ENCODE peak calls at places on chromosome 4, in seven cellular contexts. W, E, F, N, A, K and U are unnamed samples.

GRCh38 chr4:188986271-188986689 is 847.0 kb downstream of the TRIML1 start:
- DNase-seq in W (no peak), E (peak; percentile 64), F (no peak), N (no peak), A (peak; percentile 91), K (peak; percentile 83), U (no peak)

GRCh38 chr4:142091085-142091513 is 454.7 kb downstream of the IL15 start:
- DNase-seq in W (no peak), E (peak; percentile 39), F (no peak), N (no peak), A (peak; percentile 77), K (peak; percentile 96), U (peak; percentile 3)

GRCh38 chr4:56307423-56307822 is 79.9 kb downstream of the AASDH start:
- DNase-seq in W (no peak), E (no peak), F (no peak), N (no peak), A (peak; percentile 46), K (no peak), U (no peak)

GRCh38 chr4:16608123-16608522 is 290.3 kb downstream of the LDB2 start:
- DNase-seq in W (no peak), E (no peak), F (no peak), N (no peak), A (no peak), K (no peak), U (no peak)

GRCh38 chr4:30743897-30744296 is 23.7 kb downstream of the PCDH7 start:
- DNase-seq in W (no peak), E (no peak), F (no peak), N (no peak), A (no peak), K (no peak), U (no peak)

GRCh38 chr4:184538023-184538599 is 63.8 kb upstream of the IRF2 start:
- DNase-seq in W (peak; percentile 93), E (peak; percentile 78), F (peak; percentile 82), N (no peak), A (peak; percentile 85), K (peak; percentile 93), U (peak; percentile 93)

GRCh38 chr4:79249879-79250503 is 75.9 kb downstream of the NAA11 start:
- DNase-seq in W (no peak), E (peak; percentile 42), F (no peak), N (no peak), A (peak; percentile 41), K (no peak), U (no peak)

GRCh38 chr4:102500371-102501175 is 586 bp upstream of the NFKB1 start:
- DNase-seq in W (peak; percentile 35), E (peak; percentile 58), F (peak; percentile 55), N (no peak), A (peak; percentile 37), K (peak; percentile 51), U (peak; percentile 77)

GRCh38 chr4:142222127-142222526 is 585.7 kb downstream of the IL15 start:
- DNase-seq in W (no peak), E (no peak), F (no peak), N (no peak), A (peak; percentile 3), K (no peak), U (no peak)

GRCh38 chr4:8852118-8852704 is 19.4 kb downstream of the HMX1 start:
- DNase-seq in W (no peak), E (no peak), F (no peak), N (no peak), A (no peak), K (no peak), U (no peak)

GRCh38 chr4:763191-763810 is 57.7 kb downstream of the PCGF3 start:
- DNase-seq in W (no peak), E (no peak), F (no peak), N (no peak), A (no peak), K (no peak), U (no peak)

GRCh38 chr4:123785515-123785914 is 388.9 kb downstream of the SPRY1 start:
- DNase-seq in W (no peak), E (no peak), F (no peak), N (no peak), A (peak; percentile 27), K (peak; percentile 90), U (no peak)

GRCh38 chr4:78057600-78058560 is 757 bp downstream of the FRAS1 start:
- DNase-seq in W (peak; percentile 48), E (peak; percentile 34), F (peak; percentile 39), N (no peak), A (peak; percentile 29), K (peak; percentile 49), U (no peak)

GRCh38 chr4:88043001-88043400 is 35.6 kb downstream of the PKD2 start:
- DNase-seq in W (no peak), E (no peak), F (no peak), N (no peak), A (no peak), K (no peak), U (no peak)

GRCh38 chr4:64497526-64497925 is 88.3 kb upstream of the TECRL start:
- DNase-seq in W (no peak), E (no peak), F (no peak), N (no peak), A (peak; percentile 13), K (peak; percentile 36), U (no peak)

GRCh38 chr4:126221262-126221661 is 906.5 kb downstream of the FAT4 start:
- DNase-seq in W (no peak), E (no peak), F (no peak), N (no peak), A (no peak), K (no peak), U (no peak)

GRCh38 chr4:10346023-10346422 is 111.2 kb downstream of the ZNF518B start:
- DNase-seq in W (no peak), E (no peak), F (no peak), N (no peak), A (peak; percentile 84), K (no peak), U (no peak)

GRCh38 chr4:123362103-123362502 is 34.5 kb upstream of the SPRY1 start:
- DNase-seq in W (no peak), E (no peak), F (no peak), N (no peak), A (no peak), K (no peak), U (no peak)

GRCh38 chr4:77175201-77175610 is 18.2 kb downstream of the CCNG2 start:
- DNase-seq in W (no peak), E (no peak), F (no peak), N (no peak), A (no peak), K (no peak), U (no peak)

GRCh38 chr4:97103252-97103651 is 1040.0 kb downstream of the STPG2 start:
- DNase-seq in W (no peak), E (no peak), F (no peak), N (no peak), A (no peak), K (no peak), U (no peak)

GRCh38 chr4:160180206-160180605 is 1077.3 kb downstream of the RAPGEF2 start:
- DNase-seq in W (no peak), E (peak; percentile 50), F (no peak), N (no peak), A (peak; percentile 84), K (peak; percentile 84), U (no peak)

GRCh38 chr4:41329361-41329760 is 72.6 kb downstream of the UCHL1 start:
- DNase-seq in W (no peak), E (no peak), F (no peak), N (no peak), A (no peak), K (no peak), U (no peak)

GRCh38 chr4:75922588-75922987 is 18.2 kb downstream of the NAAA start:
- DNase-seq in W (no peak), E (no peak), F (no peak), N (no peak), A (no peak), K (no peak), U (no peak)

GRCh38 chr4:16196482-16197393 is 29.5 kb downstream of the TAPT1 start:
- DNase-seq in W (no peak), E (peak; percentile 74), F (no peak), N (no peak), A (peak; percentile 34), K (peak; percentile 79), U (peak; percentile 61)

GRCh38 chr4:53346920-53347852 is 18.7 kb downstream of the SCFD2 start:
- DNase-seq in W (no peak), E (peak; percentile 6), F (no peak), N (no peak), A (peak; percentile 25), K (peak; percentile 32), U (peak; percentile 24)

GRCh38 chr4:184351560-184352451 is 122.5 kb downstream of the IRF2 start:
- DNase-seq in W (no peak), E (no peak), F (no peak), N (no peak), A (no peak), K (no peak), U (no peak)

GRCh38 chr4:157079441-157079840 is 3.5 kb downstream of the GLRB start:
- DNase-seq in W (no peak), E (no peak), F (no peak), N (no peak), A (no peak), K (no peak), U (no peak)

GRCh38 chr4:185839204-185839712 is 27.3 kb upstream of the SORBS2 start:
- DNase-seq in W (no peak), E (peak; percentile 78), F (no peak), N (no peak), A (peak; percentile 98), K (peak; percentile 99), U (no peak)